ENCODE peak calls at places on chromosomes 3 and 15, in five cellular contexts. S, T, D, L and J are unnamed samples.

GRCh38 chr3:160449660-160450598 is at the start of gene TRIM59:
- DNase-seq in D (peak; percentile 99), L (peak; percentile 30), T (peak; percentile 98), S (peak; percentile 99), J (peak; percentile 98)

GRCh38 chr3:13427662-13428603 is 7.8 kb upstream of the NUP210 start:
- DNase-seq in T (no peak), L (no peak), S (no peak), D (no peak), J (no peak)

GRCh38 chr3:64266065-64266874 is 41.0 kb upstream of the PRICKLE2 start:
- DNase-seq in L (peak; percentile 66), D (no peak), T (no peak), S (peak; percentile 26), J (peak; percentile 68)

GRCh38 chr3:42991369-42992315 is 12.5 kb downstream of the GASK1A start:
- DNase-seq in L (peak; percentile 43), S (no peak), T (no peak), D (no peak), J (no peak)

GRCh38 chr3:96012941-96013340 is 801.5 kb upstream of the EPHA6 start:
- DNase-seq in T (no peak), D (no peak), L (no peak), S (no peak), J (no peak)

GRCh38 chr3:16511561-16512434 is 1.7 kb downstream of the RFTN1 start:
- DNase-seq in T (peak; percentile 77), S (no peak), L (peak; percentile 70), D (peak; percentile 87), J (no peak)

GRCh38 chr3:38131621-38132369 is 5.1 kb downstream of the ACAA1 start:
- DNase-seq in L (no peak), D (no peak), T (peak; percentile 37), S (peak; percentile 44), J (peak; percentile 44)

GRCh38 chr3:48209438-48209837 is 13.9 kb upstream of the CAMP start:
- DNase-seq in T (no peak), S (no peak), L (no peak), D (no peak), J (no peak)

GRCh38 chr3:87350367-87351199 is 74.2 kb upstream of the POU1F1 start:
- DNase-seq in D (no peak), T (no peak), S (peak; percentile 43), L (no peak), J (peak; percentile 75)

GRCh38 chr3:5133689-5134088 is 11.6 kb downstream of the ARL8B start:
- DNase-seq in D (no peak), T (no peak), L (no peak), S (no peak), J (no peak)

GRCh38 chr15:37246065-37246464 is 145.7 kb upstream of the MEIS2 start:
- DNase-seq in L (no peak), T (no peak), S (no peak), D (no peak), J (no peak)

GRCh38 chr15:92184142-92184541 is 209.5 kb upstream of the ST8SIA2 start:
- DNase-seq in T (no peak), L (no peak), S (no peak), D (no peak), J (no peak)

GRCh38 chr15:69762373-69763148 is 309.9 kb downstream of the RPLP1 start:
- DNase-seq in S (no peak), L (no peak), T (no peak), D (no peak), J (peak; percentile 28)

GRCh38 chr3:56411147-56411546 is 57.1 kb downstream of the ERC2 start:
- DNase-seq in T (no peak), D (no peak), S (no peak), L (no peak), J (no peak)

GRCh38 chr3:184472723-184473419 is 88.7 kb upstream of the EPHB3 start:
- DNase-seq in T (no peak), L (peak; percentile 44), D (peak; percentile 85), S (no peak), J (no peak)

GRCh38 chr3:63228677-63229076 is 49.4 kb upstream of the SYNPR start:
- DNase-seq in D (no peak), S (peak; percentile 2), L (peak; percentile 7), T (no peak), J (peak; percentile 58)

DNA sequence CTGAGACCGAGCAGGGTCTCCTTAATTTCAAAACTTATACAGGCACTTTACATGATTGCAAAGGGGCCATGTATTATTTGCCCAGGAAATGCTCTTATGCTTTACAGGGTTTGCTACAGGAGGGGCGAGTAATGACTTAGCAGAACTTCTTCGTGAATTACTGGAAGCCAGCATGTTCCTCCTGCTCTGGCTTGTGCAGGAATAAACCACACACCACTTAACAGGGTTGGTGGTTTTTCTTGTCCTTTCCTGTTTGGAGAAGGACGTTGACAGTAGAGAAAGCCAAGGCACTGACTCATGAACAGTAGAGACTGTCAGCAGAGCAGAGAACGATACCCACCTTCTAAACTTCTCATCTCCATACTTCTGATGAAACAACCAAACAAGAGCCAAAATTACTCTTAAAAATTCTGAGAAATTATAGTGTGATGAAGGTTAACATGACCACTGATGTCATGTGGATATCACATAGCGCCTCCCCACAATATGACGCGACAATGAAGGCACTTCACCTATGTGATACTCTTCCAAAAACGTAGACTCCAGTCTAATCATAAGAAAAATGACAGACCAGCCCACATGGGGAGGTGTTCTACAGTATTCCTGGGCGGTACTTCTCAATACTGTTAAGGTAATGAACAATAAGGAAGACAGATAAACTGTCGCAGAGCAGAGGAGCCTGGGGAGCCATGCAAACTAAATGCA is 24.7 kb upstream of the MCTP2 start:
- DNase-seq in T (no peak), D (no peak), S (no peak), L (no peak), J (no peak)
- H3K4me3 ChIP-seq in T (no peak overlapping the region), D (no peak overlapping the region), S (no peak overlapping the region), L (no peak overlapping the region), J (no peak overlapping the region)

DNA sequence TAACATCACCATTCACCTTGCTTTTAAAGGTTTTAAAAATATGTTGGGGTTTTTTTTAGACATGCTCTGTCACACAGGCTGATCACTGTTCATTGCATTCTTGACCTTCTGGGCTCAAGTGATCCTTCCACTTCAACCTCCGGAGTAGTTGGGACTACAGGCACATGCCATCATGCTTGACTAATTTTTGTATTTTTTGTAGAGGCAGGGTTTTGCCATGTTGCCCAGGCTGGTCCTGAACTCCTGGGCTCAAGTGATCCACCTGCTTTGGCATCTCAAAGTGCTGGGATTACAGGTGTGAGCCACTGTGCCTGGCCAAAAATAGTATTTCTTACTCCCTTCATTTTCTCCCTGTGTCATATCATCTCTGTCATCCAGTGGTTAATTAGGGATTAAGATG is 101.4 kb downstream of the PIK3R4 start:
- DNase-seq in D (no peak), L (no peak), T (no peak), S (no peak), J (no peak)
- H3K4me1 ChIP-seq in D (no peaks in the 10 kb centered on the region), L (no peaks in the 10 kb centered on the region), T (no peaks in the 10 kb centered on the region), S (no peaks in the 10 kb centered on the region), J (no peaks in the 10 kb centered on the region)

DNA sequence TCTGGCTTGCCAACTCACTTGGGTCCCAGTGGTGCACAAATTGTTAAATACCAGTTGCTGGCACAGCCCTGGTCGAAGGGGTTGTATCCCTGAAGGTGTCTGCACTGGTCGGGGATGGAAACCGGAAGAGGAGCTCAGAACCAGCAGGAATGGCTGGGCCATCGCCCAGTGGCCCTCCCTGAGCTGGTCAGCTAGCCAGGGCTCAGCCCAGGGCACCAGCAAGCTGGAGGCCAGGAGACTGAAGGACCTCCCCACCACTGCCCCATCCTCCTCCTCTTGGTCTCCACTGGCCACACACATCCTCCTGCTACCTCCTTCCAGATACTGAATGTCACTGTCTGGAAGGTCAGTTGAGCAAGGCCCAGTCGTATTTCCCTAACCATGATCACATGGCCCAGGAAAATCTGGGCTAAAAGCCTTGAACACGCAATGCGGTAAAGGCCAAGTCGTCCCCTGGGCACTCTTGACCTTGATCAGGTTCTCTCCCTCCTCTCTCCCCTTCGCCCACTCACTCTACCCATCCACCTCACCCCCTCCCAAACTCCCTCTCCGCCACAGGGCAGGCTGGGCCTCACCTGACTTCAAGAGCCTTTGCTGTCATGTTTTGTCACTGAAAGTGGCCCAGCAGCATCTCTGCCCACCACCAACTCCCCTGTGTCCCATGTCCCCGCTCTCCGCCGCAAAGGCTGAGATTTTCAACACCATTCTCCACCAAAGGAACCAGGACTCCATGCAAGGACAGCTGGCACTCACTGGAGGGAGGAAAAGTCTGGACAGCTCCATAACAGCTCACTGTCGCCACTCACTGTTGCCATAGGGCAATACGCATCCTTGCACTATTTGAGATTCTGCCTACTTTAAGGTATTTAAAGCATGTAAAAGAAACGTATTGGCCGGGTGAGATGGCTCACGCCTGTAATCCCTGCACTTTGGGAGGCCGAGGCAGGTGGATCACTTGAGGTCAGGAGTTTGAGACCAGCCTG is 12.1 kb downstream of the ZDHHC19 start:
- DNase-seq in S (no peak), T (peak; percentile 44), D (peak; percentile 64), L (no peak), J (no peak)
- TF ChIP-seq CTCF in S (no peak), T (no peak), D (no peak), L (no peak), J (peak; percentile 12)

DNA sequence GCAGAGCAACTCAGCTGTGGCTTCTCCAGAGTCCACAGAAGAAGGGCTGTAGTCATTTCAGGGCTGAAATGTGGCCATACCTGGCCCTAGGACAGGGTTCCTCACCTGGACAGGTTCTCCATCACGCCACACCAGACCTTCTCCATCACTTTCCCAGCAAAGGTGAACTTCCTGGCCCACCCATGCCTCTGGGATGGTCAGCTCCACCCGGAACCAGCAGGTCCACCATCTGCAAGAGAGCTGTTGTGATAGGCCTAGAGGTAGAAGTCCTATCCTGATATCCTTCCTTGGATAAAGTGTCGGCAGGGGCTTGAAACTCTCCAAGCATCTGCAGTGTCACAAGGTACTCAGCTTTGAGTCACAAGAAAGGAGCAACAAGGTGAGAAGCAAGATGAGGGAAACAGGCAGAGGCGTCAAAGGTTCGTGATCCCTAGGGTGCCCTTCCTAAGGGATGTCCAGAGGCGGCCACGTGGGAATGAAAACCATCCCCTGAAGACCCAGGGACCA is 948 bp downstream of the MAN2C1 start:
- DNase-seq in S (no peak), L (no peak), T (no peak), D (no peak), J (no peak)
- H3K4me3 ChIP-seq in S (no peak overlapping the region), L (peak overlapping the region; percentile 80), T (peak overlapping the region; percentile 87), D (peak overlapping the region; percentile 98), J (no peak overlapping the region)

GRCh38 chr3:125151437-125151806 is 61.1 kb downstream of the SLC12A8 start:
- DNase-seq in S (no peak), T (no peak), D (no peak), L (no peak), J (no peak)

GRCh38 chr3:125151916-125152315 is 60.6 kb downstream of the SLC12A8 start:
- DNase-seq in D (no peak), S (no peak), L (no peak), T (no peak), J (no peak)

GRCh38 chr3:125148836-125149235 is 63.7 kb downstream of the SLC12A8 start:
- DNase-seq in S (no peak), T (peak; percentile 73), D (peak; percentile 91), L (no peak), J (no peak)

GRCh38 chr3:125149462-125149861 is 63.1 kb downstream of the SLC12A8 start:
- DNase-seq in L (no peak), D (no peak), T (no peak), S (no peak), J (no peak)

GRCh38 chr3:125150525-125151436 is 61.8 kb downstream of the SLC12A8 start:
- DNase-seq in T (no peak), D (no peak), L (peak; percentile 64), S (peak; percentile 40), J (peak; percentile 50)
- H3K4me1 ChIP-seq in T (no peaks in the 10 kb centered on the region), D (peaks cover 59% of the 10 kb centered on the region), L (no peaks in the 10 kb centered on the region), S (no peaks in the 10 kb centered on the region), J (no peaks in the 10 kb centered on the region)